ENCODE peak calls at places on chromosome 14, in four cellular contexts. F is tibial nerve, G is IMR-90, P is HCT116. J is an unnamed sample.

GRCh38 chr14:99187858-99188257 is 84.1 kb downstream of the BCL11B start:
- DNase-seq in F (no peak), G (no peak), P (no peak), J (no peak)

GRCh38 chr14:86357866-86358265 is 827.9 kb downstream of the FLRT2 start:
- DNase-seq in P (no peak), G (no peak), F (no peak), J (no peak)

GRCh38 chr14:46902837-46903236 is 251.3 kb upstream of the RPL10L start:
- DNase-seq in F (no peak), P (no peak), G (no peak), J (no peak)

GRCh38 chr14:96989293-96989692 is 192.1 kb downstream of the VRK1 start:
- DNase-seq in F (no peak), G (no peak), P (no peak), J (no peak)

GRCh38 chr14:41549821-41550597 is 56.7 kb upstream of the LRFN5 start:
- DNase-seq in F (no peak), G (peak), P (no peak), J (no peak)

GRCh38 chr14:54702492-54702891 is 135.6 kb downstream of the SAMD4A start:
- DNase-seq in F (no peak), P (no peak), G (no peak), J (no peak)

GRCh38 chr14:35435177-35435576 is 30.6 kb upstream of the NFKBIA start:
- DNase-seq in G (peak), P (no peak), F (no peak), J (no peak)

GRCh38 chr14:36485773-36486172 is 34.3 kb downstream of the NKX2-1 start:
- DNase-seq in P (no peak), G (no peak), F (no peak), J (no peak)

GRCh38 chr14:24941719-24942118 is 108.2 kb downstream of the STXBP6 start:
- DNase-seq in P (no peak), F (no peak), G (no peak), J (no peak)

GRCh38 chr14:72665259-72665658 is 228.6 kb downstream of the DPF3 start:
- DNase-seq in G (peak), P (peak), F (no peak), J (no peak)

GRCh38 chr14:46401066-46401465 is 250.5 kb downstream of the RPL10L start:
- DNase-seq in G (no peak), F (no peak), P (no peak), J (no peak)

GRCh38 chr14:100828448-100828834 is 2.5 kb downstream of the MEG3 start:
- DNase-seq in G (no peak), P (no peak), F (no peak), J (no peak)
- H3K4me3 ChIP-seq in G (peak), P (no peak), F (no peak), J (no peak)

DNA sequence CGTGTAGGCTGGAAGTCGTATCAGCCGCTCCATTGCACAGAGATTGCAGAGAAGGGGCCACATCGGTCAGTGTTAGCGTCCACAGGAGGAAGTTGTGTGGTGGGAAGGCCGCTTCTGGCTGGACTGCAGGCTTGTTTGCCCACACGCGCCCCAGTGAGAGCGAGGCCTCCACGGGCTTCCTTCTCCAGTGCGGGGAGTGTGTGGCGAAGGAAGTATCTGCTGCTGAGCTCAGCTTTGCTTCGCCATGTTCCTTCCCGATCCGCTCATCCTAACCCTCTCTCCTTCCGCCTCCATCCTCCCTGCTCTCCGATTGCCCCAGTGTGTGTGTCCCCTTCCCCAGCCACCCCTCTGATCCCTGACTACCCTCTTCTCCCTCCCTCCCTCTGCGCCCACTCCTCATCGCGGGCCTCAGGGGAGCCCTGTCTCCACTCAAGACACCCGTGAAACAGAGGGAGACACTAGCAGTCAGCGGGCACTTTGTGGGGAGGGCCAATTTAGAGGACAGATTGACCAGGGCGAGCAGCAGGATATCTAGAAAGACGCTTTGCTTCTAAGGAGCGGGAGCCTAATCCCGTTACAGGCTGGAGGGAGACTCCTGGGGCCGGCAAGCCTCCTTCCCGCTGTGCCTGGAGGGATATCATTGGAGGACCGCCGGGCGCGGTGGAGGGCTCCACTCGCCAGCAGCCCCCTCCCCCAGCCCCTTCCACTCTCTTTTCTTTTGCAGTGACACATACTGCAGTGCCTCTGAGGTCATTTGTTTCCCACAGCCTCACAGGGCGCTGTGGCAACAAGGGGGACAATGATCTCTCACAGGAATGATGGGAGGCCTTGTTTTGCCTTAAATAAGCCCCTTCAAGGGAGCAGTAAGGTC is 428.8 kb downstream of the ZFP36L1 start:
- DNase-seq in F (no peak), P (no peak), G (peak), J (no peak)
- TF ChIP-seq POLR2A in F (no peak), P (no peak), G (no peak), J (no peak)

GRCh38 chr14:76844223-76844622 is 18.0 kb downstream of the LRRC74A start:
- DNase-seq in G (peak), F (peak), P (peak), J (no peak)
- TF ChIP-seq CTCF in G (no peak), F (peak), P (peak), J (peak)

GRCh38 chr14:91349481-91350074 is 68.0 kb downstream of the CCDC88C start:
- DNase-seq in F (no peak), P (no peak), G (no peak), J (no peak)

GRCh38 chr14:91351508-91351853 is 66.1 kb downstream of the CCDC88C start:
- DNase-seq in F (no peak), P (no peak), G (no peak), J (no peak)

GRCh38 chr14:91352101-91352500 is 65.5 kb downstream of the CCDC88C start:
- DNase-seq in F (no peak), P (no peak), G (no peak), J (no peak)

GRCh38 chr14:91350483-91350812 is 67.2 kb downstream of the CCDC88C start:
- DNase-seq in P (no peak), F (no peak), G (no peak), J (no peak)

GRCh38 chr14:91350813-91351507 is 66.7 kb downstream of the CCDC88C start:
- DNase-seq in F (no peak), G (no peak), P (no peak), J (no peak)
- H3K4me3 ChIP-seq in F (no peak), G (no peak), P (no peak), J (peak)

DNA sequence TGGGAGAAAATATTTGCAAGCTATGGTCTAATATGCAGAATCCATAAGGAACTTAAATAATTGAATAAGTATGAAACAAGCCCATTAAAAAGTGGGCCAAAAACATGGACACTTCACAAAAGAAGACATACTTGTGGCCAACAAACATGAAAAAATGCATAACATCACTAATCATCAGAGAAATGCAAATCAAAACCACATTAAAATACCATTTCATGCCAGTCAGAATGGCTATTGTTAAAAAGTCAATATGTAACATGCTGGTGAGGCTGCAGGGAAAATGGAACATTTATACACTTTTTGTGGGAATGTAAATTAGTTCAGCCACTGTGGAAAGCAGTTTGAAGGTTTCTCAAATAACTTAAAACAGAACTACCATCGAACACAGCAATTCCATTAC is 945.4 kb upstream of the FLRT2 start:
- DNase-seq in P (no peak), F (no peak), G (no peak), J (no peak)
- TF ChIP-seq POLR2A in P (no peak), F (no peak), G (no peak), J (no peak)

DNA sequence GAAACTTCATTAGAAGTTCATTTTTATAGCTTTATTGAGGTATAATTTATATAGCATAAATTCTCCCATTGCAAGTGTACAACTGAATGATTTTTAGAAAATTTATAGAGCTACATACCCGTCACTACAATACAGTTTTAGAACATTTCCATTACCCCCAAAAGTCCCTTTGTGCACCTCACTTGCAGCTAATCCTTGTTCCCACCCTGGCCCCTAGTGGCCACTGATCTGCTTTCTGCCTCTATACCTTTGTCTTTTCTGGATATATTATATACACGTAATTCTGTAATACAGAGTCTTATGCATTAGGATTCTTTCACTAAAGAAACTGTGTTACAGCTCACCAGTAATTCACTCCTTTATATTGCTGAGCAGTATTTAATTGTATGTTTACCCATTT is 145.1 kb upstream of the DIO2 start:
- DNase-seq in P (no peak), F (no peak), G (peak), J (no peak)
- TF ChIP-seq CTCF in P (peak), F (peak), G (peak), J (peak)

DNA sequence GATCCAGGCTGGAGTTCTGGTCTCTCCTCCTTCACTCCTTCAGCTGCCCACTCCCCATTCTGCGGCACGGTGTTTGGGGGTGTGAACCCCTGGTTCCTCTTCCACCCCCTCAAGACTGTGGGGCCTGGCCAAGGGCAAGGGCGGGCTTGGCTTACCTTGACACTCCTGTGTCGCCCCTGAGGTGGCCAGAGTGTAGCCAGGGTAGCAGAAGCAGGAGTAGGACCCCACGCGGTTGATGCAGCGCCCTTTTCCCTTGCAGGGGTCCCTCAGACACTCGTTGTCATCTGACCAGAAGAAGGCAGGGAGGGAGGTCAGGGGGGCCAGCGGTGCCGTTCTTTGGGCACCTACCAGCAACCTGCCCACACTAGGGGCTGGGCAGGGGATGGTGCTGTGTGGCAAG is 28.2 kb downstream of the ISCA2 start:
- DNase-seq in G (no peak), F (no peak), P (no peak), J (no peak)
- H3K4me3 ChIP-seq in G (no peak), F (no peak), P (no peak), J (no peak)

GRCh38 chr14:105855246-105855892 is 329.0 kb downstream of the TMEM121 start:
- DNase-seq in P (no peak), G (no peak), F (no peak), J (no peak)

GRCh38 chr14:105853907-105854599 is 327.7 kb downstream of the TMEM121 start:
- DNase-seq in P (no peak), F (no peak), G (no peak), J (no peak)

GRCh38 chr14:105853089-105853906 is 326.9 kb downstream of the TMEM121 start:
- DNase-seq in P (no peak), G (no peak), F (no peak), J (no peak)

GRCh38 chr14:105855893-105856675 is 329.7 kb downstream of the TMEM121 start:
- DNase-seq in F (no peak), G (no peak), P (no peak), J (no peak)

GRCh38 chr14:105854600-105855245 is 328.3 kb downstream of the TMEM121 start:
- DNase-seq in G (no peak), P (no peak), F (no peak), J (no peak)
- TF ChIP-seq POLR2A in G (no peak), P (no peak), F (no peak), J (no peak)